ENCODE peak calls at places on chromosomes 12 and 14, in ten cellular contexts. M is SW480; I is iPS DF 6.9; Z is adipocyte; J is NCI-H187; E is RKO; G is activated CD4-positive, alpha-beta T cell treated with anti-CD3 and anti-CD28 coated beads for 48 hours; H is EH; X is brain microvascular endothelial cell; N is NB4. Q is an unnamed sample.

GRCh38 chr14:72024043-72024407 is 91.8 kb downstream of the RGS6 start:
- DNase-seq in M (peak), I (peak), Z (peak), J (no peak), E (peak), G (peak), H (peak), X (peak), N (peak), Q (peak)

GRCh38 chr12:30813741-30814687 is 59.3 kb upstream of the CAPRIN2 start:
- DNase-seq in M (no peak), I (no peak), Z (no peak), J (no peak), E (no peak), G (peak), H (no peak), X (no peak), N (no peak), Q (no peak)

GRCh38 chr14:61288228-61288627 is 7.1 kb upstream of the TMEM30B start:
- DNase-seq in M (no peak), I (no peak), Z (no peak), J (no peak), E (no peak), G (no peak), H (no peak), X (no peak), N (no peak), Q (no peak)

GRCh38 chr12:76680940-76681339 is 83.0 kb upstream of the ZDHHC17 start:
- DNase-seq in M (no peak), I (no peak), Z (peak), J (no peak), E (peak), G (no peak), H (peak), X (peak), N (no peak), Q (no peak)

GRCh38 chr12:120940799-120941198 is 36.6 kb upstream of the SPPL3 start:
- DNase-seq in M (no peak), I (no peak), Z (peak), J (no peak), E (no peak), G (no peak), H (peak), X (no peak), N (peak), Q (no peak)

GRCh38 chr14:71803539-71804260 is 128.5 kb upstream of the RGS6 start:
- DNase-seq in M (peak), I (no peak), Z (peak), J (no peak), E (no peak), G (no peak), H (peak), X (peak), N (no peak), Q (no peak)

GRCh38 chr12:95318071-95318545 is 100.5 kb downstream of the VEZT start:
- DNase-seq in M (no peak), I (no peak), Z (peak), J (no peak), E (no peak), G (no peak), H (peak), X (peak), N (no peak), Q (no peak)

GRCh38 chr14:52131640-52132320 is 62.9 kb upstream of the NID2 start:
- DNase-seq in M (peak), I (peak), Z (peak), J (peak), E (peak), G (peak), H (peak), X (peak), N (peak), Q (no peak)

GRCh38 chr14:79254069-79254775 is 957.1 kb downstream of the DIO2 start:
- DNase-seq in M (no peak), I (no peak), Z (peak), J (no peak), E (no peak), G (no peak), H (peak), X (peak), N (no peak), Q (no peak)

GRCh38 chr12:113222730-113223531 is 1.7 kb downstream of the TPCN1 start:
- DNase-seq in M (peak), I (no peak), Z (peak), J (no peak), E (peak), G (no peak), H (peak), X (peak), N (peak), Q (no peak)

GRCh38 chr12:120235369-120236123 is 30.0 kb downstream of the PXN start:
- DNase-seq in M (no peak), I (no peak), Z (no peak), J (no peak), E (peak), G (no peak), H (no peak), X (no peak), N (no peak), Q (no peak)

GRCh38 chr12:38411426-38411825 is 94.9 kb downstream of the ALG10B start:
- DNase-seq in M (no peak), I (no peak), Z (no peak), J (no peak), E (no peak), G (no peak), H (no peak), X (no peak), N (peak), Q (no peak)

GRCh38 chr14:101972126-101972785 is 7.9 kb downstream of the DYNC1H1 start:
- DNase-seq in M (peak), I (no peak), Z (peak), J (no peak), E (peak), G (no peak), H (peak), X (peak), N (peak), Q (no peak)

GRCh38 chr12:125284945-125285344 is 219.7 kb downstream of the AACS start:
- DNase-seq in M (peak), I (no peak), Z (no peak), J (no peak), E (peak), G (no peak), H (no peak), X (no peak), N (peak), Q (no peak)

GRCh38 chr12:39505025-39505424 is 62.1 kb upstream of the KIF21A start:
- DNase-seq in M (peak), I (no peak), Z (no peak), J (no peak), E (no peak), G (no peak), H (no peak), X (peak), N (no peak), Q (no peak)

GRCh38 chr12:111597731-111598636 is 1.1 kb downstream of the ATXN2 start:
- DNase-seq in M (peak), I (no peak), Z (peak), J (peak), E (peak), G (peak), H (peak), X (no peak), N (peak), Q (peak)

GRCh38 chr12:28110329-28110728 is 79.9 kb upstream of the CCDC91 start:
- DNase-seq in M (no peak), I (no peak), Z (no peak), J (no peak), E (peak), G (no peak), H (no peak), X (no peak), N (peak), Q (no peak)

GRCh38 chr12:119613319-119613936 is 19.9 kb downstream of the TMEM233 start:
- DNase-seq in M (peak), I (no peak), Z (no peak), J (peak), E (peak), G (no peak), H (no peak), X (peak), N (no peak), Q (no peak)

GRCh38 chr12:75944097-75944904 is 87.3 kb downstream of the PHLDA1 start:
- DNase-seq in M (peak), I (peak), Z (peak), J (no peak), E (peak), G (peak), H (peak), X (peak), N (peak), Q (no peak)

GRCh38 chr14:56324831-56325230 is 206.6 kb downstream of the PELI2 start:
- DNase-seq in M (no peak), I (no peak), Z (peak), J (no peak), E (no peak), G (no peak), H (peak), X (no peak), N (no peak), Q (no peak)

GRCh38 chr12:116864371-116865160 is 16.7 kb downstream of the HRK start:
- DNase-seq in M (no peak), I (no peak), Z (peak), J (no peak), E (no peak), G (no peak), H (peak), X (peak), N (no peak), Q (no peak)

GRCh38 chr12:19916193-19916498 is 452.2 kb upstream of the PDE3A start:
- DNase-seq in M (no peak), I (no peak), Z (no peak), J (no peak), E (no peak), G (no peak), H (no peak), X (no peak), N (no peak), Q (no peak)

GRCh38 chr12:55931317-55931779 is 386 bp downstream of the DGKA start:
- DNase-seq in M (no peak), I (no peak), Z (no peak), J (no peak), E (peak), G (no peak), H (no peak), X (no peak), N (peak), Q (no peak)

GRCh38 chr14:29548948-29549370 is 378.7 kb downstream of the PRKD1 start:
- DNase-seq in M (peak), I (peak), Z (peak), J (peak), E (peak), G (no peak), H (peak), X (peak), N (peak), Q (no peak)

GRCh38 chr12:27055966-27056365 is 26.4 kb downstream of the C12orf71 start:
- DNase-seq in M (no peak), I (no peak), Z (no peak), J (no peak), E (no peak), G (no peak), H (no peak), X (no peak), N (no peak), Q (no peak)

GRCh38 chr14:68655021-68655811 is 137.7 kb downstream of the ZFP36L1 start:
- DNase-seq in M (peak), I (no peak), Z (no peak), J (no peak), E (no peak), G (no peak), H (no peak), X (no peak), N (no peak), Q (no peak)

GRCh38 chr12:26530461-26530860 is 302.5 kb downstream of the ITPR2 start:
- DNase-seq in M (no peak), I (no peak), Z (no peak), J (no peak), E (no peak), G (no peak), H (no peak), X (no peak), N (no peak), Q (no peak)

GRCh38 chr12:53466640-53467039 is 14.7 kb downstream of the PCBP2 start:
- DNase-seq in M (no peak), I (no peak), Z (no peak), J (no peak), E (no peak), G (no peak), H (no peak), X (no peak), N (no peak), Q (no peak)

GRCh38 chr12:4056910-4057845 is 184.0 kb upstream of the PARP11 start:
- DNase-seq in M (no peak), I (no peak), Z (no peak), J (no peak), E (no peak), G (no peak), H (no peak), X (no peak), N (no peak), Q (no peak)

GRCh38 chr14:39469094-39469710 is 37.0 kb upstream of the FBXO33 start:
- DNase-seq in M (no peak), I (peak), Z (peak), J (no peak), E (peak), G (peak), H (peak), X (no peak), N (peak), Q (no peak)